ENCODE peak calls at places on chromosomes 4 and X, in ten cellular contexts. X, K, N, W, A, R, S, T, J and U are unnamed samples.

GRCh38 chrX:69082753-69083150 is 82.5 kb downstream of the PJA1 start:
- DNase-seq in S (no peak), R (no peak), K (no peak), T (no peak), W (no peak), N (no peak), X (no peak), J (no peak), A (no peak), U (no peak)

GRCh38 chr4:145207934-145208333 is 27.5 kb upstream of the OTUD4 start:
- DNase-seq in S (no peak), X (no peak), K (no peak), A (no peak), J (no peak), R (no peak), T (no peak), W (no peak), N (no peak), U (no peak)

GRCh38 chr4:147103403-147103946 is 157.8 kb upstream of the TTC29 start:
- DNase-seq in S (no peak), R (peak), A (no peak), T (no peak), J (no peak), X (peak), W (no peak), N (peak), K (no peak), U (no peak)

GRCh38 chr4:77582151-77582550 is 23.5 kb upstream of the CXCL13 start:
- DNase-seq in W (no peak), K (no peak), S (no peak), J (no peak), N (no peak), T (no peak), X (no peak), A (no peak), R (no peak), U (no peak)

GRCh38 chr4:109302366-109303140 is at the start of gene COL25A1:
- DNase-seq in J (no peak), A (no peak), K (peak), N (peak), X (peak), T (peak), R (peak), S (peak), W (peak), U (no peak)

GRCh38 chr4:41176357-41176756 is 38.0 kb downstream of the APBB2 start:
- DNase-seq in W (no peak), S (no peak), T (no peak), X (no peak), R (no peak), N (peak), K (no peak), A (no peak), J (no peak), U (no peak)

GRCh38 chr4:177239878-177240277 is 69.8 kb upstream of the NEIL3 start:
- DNase-seq in A (no peak), W (no peak), N (peak), X (no peak), J (no peak), T (no peak), R (no peak), K (peak), S (no peak), U (no peak)

GRCh38 chr4:70632028-70632427 is 3.5 kb downstream of the ENAM start:
- DNase-seq in T (no peak), S (no peak), X (no peak), A (no peak), R (no peak), N (peak), J (no peak), K (no peak), W (no peak), U (no peak)

GRCh38 chr4:39469429-39470077 is 10.7 kb downstream of the LIAS start:
- DNase-seq in R (no peak), K (peak), A (no peak), N (peak), J (peak), X (peak), S (no peak), T (no peak), W (peak), U (peak)

GRCh38 chrX:151789179-151789800 is 54.7 kb downstream of the CNGA2 start:
- DNase-seq in J (no peak), X (peak), K (no peak), R (peak), N (peak), W (no peak), T (no peak), S (peak), A (no peak), U (no peak)

GRCh38 chr4:186307916-186308315 is 41.9 kb downstream of the F11 start:
- DNase-seq in N (no peak), A (no peak), T (no peak), S (no peak), W (no peak), X (no peak), K (no peak), J (no peak), R (no peak), U (no peak)

GRCh38 chr4:25580633-25581467 is 74.8 kb upstream of the SLC34A2 start:
- DNase-seq in A (no peak), J (peak), W (no peak), N (no peak), S (no peak), R (no peak), K (no peak), T (no peak), X (no peak), U (no peak)

GRCh38 chrX:32741910-32742309 is 469.4 kb downstream of the DMD start:
- DNase-seq in K (no peak), A (no peak), R (no peak), W (no peak), J (no peak), N (no peak), S (no peak), T (no peak), X (no peak), U (no peak)

GRCh38 chrX:86133761-86134160 is 14.5 kb upstream of the DACH2 start:
- DNase-seq in R (no peak), X (no peak), S (no peak), N (peak), T (no peak), J (no peak), W (peak), K (peak), A (no peak), U (peak)

GRCh38 chr4:176137626-176138025 is 57.8 kb downstream of the SPATA4 start:
- DNase-seq in X (no peak), R (no peak), W (no peak), N (no peak), S (no peak), A (no peak), J (no peak), T (no peak), K (no peak), U (no peak)

GRCh38 chr4:83851261-83852084 is 315.6 kb downstream of the GPAT3 start:
- DNase-seq in S (no peak), N (no peak), K (no peak), J (no peak), X (no peak), R (no peak), A (no peak), W (no peak), T (no peak), U (no peak)

GRCh38 chrX:20361081-20361889 is 94.6 kb upstream of the RPS6KA3 start:
- DNase-seq in R (no peak), J (peak), S (no peak), W (no peak), A (no peak), X (peak), K (no peak), N (peak), T (no peak), U (no peak)

GRCh38 chr4:86099348-86099747 is 260.5 kb downstream of the MAPK10 start:
- DNase-seq in J (no peak), A (no peak), T (no peak), R (no peak), N (no peak), K (no peak), X (no peak), S (no peak), W (no peak), U (no peak)

GRCh38 chr4:2535386-2536192 is 858 bp upstream of the FAM193A start:
- DNase-seq in K (peak), A (no peak), R (peak), N (peak), J (peak), X (peak), W (peak), S (peak), T (peak), U (peak)

GRCh38 chr4:472881-473574 is 25.9 kb downstream of the ZNF721 start:
- DNase-seq in S (no peak), J (no peak), W (no peak), X (no peak), T (no peak), R (no peak), K (peak), A (no peak), N (peak), U (peak)

GRCh38 chrX:43758044-43758443 is 101.9 kb downstream of the MAOA start:
- DNase-seq in K (no peak), R (no peak), A (no peak), S (no peak), W (no peak), J (no peak), X (no peak), N (no peak), T (no peak), U (no peak)

GRCh38 chr4:53713296-53713695 is 122.0 kb upstream of the LNX1 start:
- DNase-seq in W (no peak), J (no peak), K (no peak), N (no peak), S (no peak), X (no peak), A (no peak), T (no peak), R (no peak), U (no peak)

GRCh38 chrX:11781734-11782370 is 23.8 kb downstream of the MSL3 start:
- DNase-seq in N (no peak), K (no peak), R (no peak), T (no peak), S (no peak), X (no peak), A (no peak), W (no peak), J (no peak), U (peak)

GRCh38 chr4:87209696-87210095 is 10.7 kb downstream of the KLHL8 start:
- DNase-seq in X (peak), S (peak), R (peak), T (no peak), K (no peak), A (no peak), W (no peak), J (no peak), N (no peak), U (peak)

GRCh38 chr4:1846580-1846979 is 9.4 kb downstream of the LETM1 start:
- DNase-seq in T (no peak), S (no peak), W (no peak), J (no peak), R (no peak), X (no peak), K (no peak), N (no peak), A (no peak), U (no peak)

GRCh38 chr4:165379662-165380061 is 854 bp downstream of the CPE start:
- DNase-seq in S (no peak), T (no peak), W (no peak), J (no peak), K (peak), R (no peak), N (no peak), A (no peak), X (peak), U (no peak)

GRCh38 chrX:71366674-71367256 is 608 bp downstream of the TAF1 start:
- DNase-seq in J (peak), S (peak), T (peak), K (peak), N (peak), A (no peak), R (no peak), X (peak), W (peak), U (peak)

GRCh38 chr4:128329638-128330037 is 42.0 kb upstream of the PGRMC2 start:
- DNase-seq in X (no peak), R (no peak), A (no peak), J (no peak), S (no peak), T (no peak), W (no peak), N (no peak), K (no peak), U (no peak)

GRCh38 chr4:140044314-140044991 is 109.5 kb downstream of the MAML3 start:
- DNase-seq in X (no peak), A (no peak), J (no peak), N (peak), W (no peak), S (no peak), R (no peak), T (no peak), K (no peak), U (no peak)
- H3K27ac ChIP-seq in X (no peak), A (no peak), J (no peak), N (no peak), W (no peak), S (no peak), R (no peak), T (no peak), K (peak), U (no peak)

DNA sequence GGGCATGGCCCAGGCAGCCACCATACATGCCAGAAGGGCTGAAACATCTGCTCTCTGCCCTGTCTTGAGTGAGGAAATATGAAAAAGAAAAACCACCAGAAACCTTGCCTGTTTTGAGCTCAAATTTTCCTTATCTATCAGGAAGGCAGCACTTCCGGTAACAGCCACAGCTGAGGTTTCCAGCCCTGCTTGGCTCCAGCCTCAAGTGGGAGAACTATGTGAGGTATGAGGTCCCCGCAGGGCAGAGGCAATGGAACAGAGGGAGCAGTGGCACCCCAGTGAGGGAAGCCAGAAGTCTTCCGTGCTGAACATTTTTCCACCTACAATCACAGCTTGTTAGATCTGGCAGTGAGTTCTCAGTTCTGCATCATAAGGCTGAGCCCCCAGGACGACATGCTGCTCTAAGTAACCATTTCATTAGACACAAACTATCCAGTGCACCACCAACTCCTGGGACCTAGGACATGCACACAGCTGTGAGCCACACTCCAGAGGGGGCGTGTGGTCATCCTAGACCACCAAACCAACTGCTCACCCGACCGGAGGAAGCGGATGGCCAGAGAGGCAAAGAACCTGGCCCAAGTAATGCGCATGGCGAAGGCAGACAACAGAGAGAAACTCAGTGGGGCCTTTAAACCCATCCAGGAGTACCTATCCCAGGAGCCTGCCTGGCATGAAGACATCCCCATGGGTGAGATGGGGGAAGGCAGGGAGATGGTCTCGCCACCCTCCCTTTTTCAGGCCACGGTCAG is 22.6 kb downstream of the WDR1 start:
- DNase-seq in T (no peak), S (no peak), J (no peak), R (no peak), X (no peak), N (peak), A (no peak), K (peak), W (no peak), U (no peak)
- H3K27ac ChIP-seq in T (peak), S (peak), J (peak), R (peak), X (peak), N (peak), A (peak), K (peak), W (peak), U (no peak)

GRCh38 chrX:133980832-133981588 is 4.4 kb downstream of the GPC3 start:
- DNase-seq in J (no peak), S (no peak), N (peak), R (no peak), X (no peak), K (no peak), A (no peak), T (no peak), W (no peak), U (no peak)
- H3K27ac ChIP-seq in J (no peak), S (no peak), N (no peak), R (no peak), X (no peak), K (no peak), A (no peak), T (no peak), W (no peak), U (no peak)

GRCh38 chrX:2846992-2847391 is 18.3 kb downstream of the GYG2 start:
- DNase-seq in R (no peak), T (no peak), K (no peak), X (no peak), J (no peak), N (no peak), W (no peak), S (no peak), A (no peak), U (no peak)

DNA sequence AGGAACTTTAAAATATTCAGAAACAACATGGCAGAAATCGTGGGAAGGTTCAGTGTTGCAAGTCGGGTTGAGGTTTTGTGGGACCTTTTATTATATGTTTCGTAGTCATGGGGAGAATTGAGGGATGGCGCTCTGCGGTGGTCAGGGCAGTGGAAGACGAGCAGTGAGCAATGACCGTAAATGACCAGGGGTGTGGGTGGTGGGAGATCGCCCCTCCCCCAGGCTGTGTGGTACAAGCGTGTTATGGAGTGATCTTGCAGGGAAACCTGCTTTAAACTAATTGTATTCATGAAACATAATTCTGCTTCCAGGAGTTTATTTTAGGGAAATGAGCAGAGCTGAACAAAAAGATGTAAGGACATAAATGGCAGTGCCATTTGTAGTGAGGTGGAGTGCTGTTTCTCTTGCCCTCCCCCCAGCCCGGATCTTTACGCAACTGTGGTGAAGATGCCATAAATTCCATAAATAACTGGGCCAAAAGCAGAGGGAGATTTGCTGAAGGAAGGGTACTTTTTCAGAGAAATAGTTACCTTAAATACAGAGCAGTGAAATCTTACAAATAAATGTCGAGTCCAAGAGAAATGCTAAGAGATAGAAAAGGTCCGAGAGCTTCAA is 20.2 kb downstream of the GYG2 start:
- DNase-seq in A (no peak), X (no peak), T (no peak), W (no peak), R (no peak), K (no peak), J (no peak), S (no peak), N (peak), U (no peak)
- H3K27ac ChIP-seq in A (no peak), X (peak), T (no peak), W (no peak), R (no peak), K (no peak), J (no peak), S (no peak), N (peak), U (no peak)

GRCh38 chr4:120829113-120829831 is 93.3 kb downstream of the PRDM5 start:
- DNase-seq in N (peak), K (peak), W (no peak), T (no peak), J (no peak), A (no peak), X (no peak), S (no peak), R (no peak), U (no peak)
- H3K27ac ChIP-seq in N (no peak), K (peak), W (no peak), T (no peak), J (no peak), A (no peak), X (no peak), S (no peak), R (no peak), U (no peak)

GRCh38 chrX:48471504-48471903 is 1.4 kb upstream of the SLC38A5 start:
- DNase-seq in A (no peak), S (no peak), R (no peak), X (no peak), W (no peak), J (no peak), N (no peak), K (no peak), T (no peak), U (no peak)
- H3K27ac ChIP-seq in A (no peak), S (no peak), R (no peak), X (no peak), W (no peak), J (no peak), N (no peak), K (no peak), T (no peak), U (no peak)